ENCODE peak calls at places on chromosomes 13 and 19, in nine cellular contexts. B is effector memory CD4-positive, alpha-beta T cell; M is breast epithelium; Z is mucosa of descending colon; P is OCI-LY7; S is AG09309; U is ovary; V is brain microvascular endothelial cell; T is AG04450. L is an unnamed sample.

GRCh38 chr19:51323481-51323891 is 12.0 kb downstream of the IGLON5 start:
- DNase-seq in V (no peak), B (no peak), T (no peak), Z (no peak), P (no peak), M (no peak), S (no peak), U (no peak), L (no peak)

GRCh38 chr13:30647824-30648521 is 30.3 kb downstream of the USPL1 start:
- DNase-seq in B (no peak), P (peak; percentile 46), S (no peak), T (no peak), V (no peak), Z (no peak), U (no peak), M (no peak), L (no peak)

GRCh38 chr19:14536926-14537692 is 7.7 kb downstream of the TECR start:
- DNase-seq in P (peak; percentile 72), Z (peak; percentile 87), U (peak; percentile 79), T (no peak), M (peak; percentile 66), S (no peak), B (no peak), V (peak; percentile 31), L (peak; percentile 43)

GRCh38 chr19:47110521-47111080 is 3.0 kb downstream of the ZC3H4 start:
- DNase-seq in V (no peak), M (no peak), U (no peak), Z (peak; percentile 61), T (no peak), B (no peak), P (peak; percentile 72), S (no peak), L (no peak)

GRCh38 chr13:96214804-96215445 is 125.0 kb downstream of the HS6ST3 start:
- DNase-seq in U (no peak), V (no peak), B (no peak), P (no peak), Z (no peak), T (no peak), S (no peak), M (no peak), L (no peak)

GRCh38 chr13:45623516-45624090 is 8.1 kb upstream of the ERICH6B start:
- DNase-seq in S (no peak), U (no peak), Z (no peak), P (peak; percentile 14), V (no peak), M (no peak), T (no peak), B (no peak), L (no peak)

GRCh38 chr19:14672043-14672872 is 2.4 kb downstream of the ADGRE3 start:
- DNase-seq in S (no peak), Z (no peak), U (no peak), M (no peak), T (no peak), B (no peak), V (no peak), P (peak; percentile 31), L (no peak)

GRCh38 chr13:79306650-79307049 is 99.4 kb downstream of the RBM26 start:
- DNase-seq in B (no peak), T (no peak), M (no peak), U (no peak), Z (no peak), S (no peak), P (no peak), V (no peak), L (no peak)

GRCh38 chr19:13573268-13573667 is 67.0 kb upstream of the CACNA1A start:
- DNase-seq in T (no peak), U (no peak), M (no peak), Z (no peak), B (no peak), V (no peak), S (no peak), P (no peak), L (no peak)

GRCh38 chr19:33621811-33622504 is at the start of gene CHST8:
- DNase-seq in M (no peak), T (no peak), S (no peak), P (no peak), B (no peak), U (peak; percentile 36), Z (peak; percentile 52), V (no peak), L (no peak)

GRCh38 chr19:33622809-33623511 is 1.2 kb downstream of the CHST8 start:
- DNase-seq in P (no peak), B (no peak), M (no peak), S (no peak), Z (no peak), U (no peak), V (no peak), T (no peak), L (no peak)

GRCh38 chr19:33622505-33622808 is 704 bp downstream of the CHST8 start:
- DNase-seq in M (no peak), S (no peak), B (no peak), U (no peak), P (no peak), T (no peak), V (no peak), Z (no peak), L (peak; percentile 8)

GRCh38 chr19:33620611-33621010 is 1.1 kb upstream of the CHST8 start:
- DNase-seq in P (no peak), V (no peak), S (no peak), Z (no peak), T (no peak), M (no peak), U (no peak), B (no peak), L (no peak)

DNA sequence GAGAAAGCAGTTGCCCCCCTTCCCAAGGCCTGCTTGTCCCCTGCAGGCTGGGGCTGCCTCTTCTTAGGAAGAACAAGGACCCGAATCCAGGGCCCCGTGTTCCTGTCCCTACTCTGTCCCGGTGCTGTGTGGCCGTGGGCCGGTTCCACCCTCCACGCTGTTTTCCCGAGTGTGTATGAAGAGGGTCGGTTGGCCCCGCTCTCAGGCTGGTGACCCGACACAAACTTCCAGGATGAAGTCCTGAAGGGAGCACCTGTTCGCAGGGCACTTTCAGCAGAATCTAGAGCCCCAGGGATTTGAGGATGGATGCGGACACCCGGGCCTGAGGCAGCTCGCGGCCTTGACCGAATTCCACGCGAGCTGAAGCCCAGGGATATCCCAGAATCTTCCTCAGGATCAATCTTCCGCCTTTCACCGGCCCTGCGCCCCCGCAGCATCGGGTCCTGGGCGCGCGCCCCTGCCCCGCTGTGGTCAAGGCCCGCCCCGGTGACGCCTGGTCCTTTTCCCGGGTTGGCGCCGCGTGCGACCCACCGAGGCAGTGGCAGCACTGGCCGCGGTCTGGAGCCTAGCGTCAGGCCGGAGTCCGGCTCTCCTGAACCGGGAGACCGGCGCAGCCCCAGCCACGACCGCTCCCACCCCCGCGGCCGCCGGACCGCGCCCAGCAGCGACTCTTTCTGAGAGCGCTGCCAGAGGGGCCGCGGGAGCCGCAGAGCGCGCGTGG is 528 bp upstream of the CHST8 start:
- DNase-seq in M (no peak), S (no peak), P (no peak), Z (no peak), V (no peak), T (no peak), U (no peak), B (no peak), L (no peak)
- H3K4me3 ChIP-seq in M (peak overlapping the region; percentile 43), S (no peak overlapping the region), P (no peak overlapping the region), Z (no peak overlapping the region), V (no peak overlapping the region), T (no peak overlapping the region), U (no peak overlapping the region), B (no peak overlapping the region), L (no peak overlapping the region)

GRCh38 chr19:1262687-1263123 is 6.4 kb upstream of the CIRBP start:
- DNase-seq in B (no peak), M (peak; percentile 20), S (no peak), V (no peak), U (peak; percentile 42), T (no peak), P (peak; percentile 32), Z (no peak), L (no peak)
- H3K4me3 ChIP-seq in B (no peak overlapping the region), M (no peak overlapping the region), S (no peak overlapping the region), V (peak overlapping the region; percentile 9), U (no peak overlapping the region), T (no peak overlapping the region), P (peak overlapping the region; percentile 78), Z (no peak overlapping the region), L (no peak overlapping the region)

GRCh38 chr19:32866061-32866460 is 3.5 kb downstream of the SLC7A9 start:
- DNase-seq in U (no peak), S (no peak), P (no peak), B (no peak), M (no peak), Z (no peak), T (no peak), V (no peak), L (no peak)
- H3K4me3 ChIP-seq in U (no peak overlapping the region), S (no peak overlapping the region), P (no peak overlapping the region), B (no peak overlapping the region), M (no peak overlapping the region), Z (no peak overlapping the region), T (no peak overlapping the region), V (no peak overlapping the region), L (no peak overlapping the region)

DNA sequence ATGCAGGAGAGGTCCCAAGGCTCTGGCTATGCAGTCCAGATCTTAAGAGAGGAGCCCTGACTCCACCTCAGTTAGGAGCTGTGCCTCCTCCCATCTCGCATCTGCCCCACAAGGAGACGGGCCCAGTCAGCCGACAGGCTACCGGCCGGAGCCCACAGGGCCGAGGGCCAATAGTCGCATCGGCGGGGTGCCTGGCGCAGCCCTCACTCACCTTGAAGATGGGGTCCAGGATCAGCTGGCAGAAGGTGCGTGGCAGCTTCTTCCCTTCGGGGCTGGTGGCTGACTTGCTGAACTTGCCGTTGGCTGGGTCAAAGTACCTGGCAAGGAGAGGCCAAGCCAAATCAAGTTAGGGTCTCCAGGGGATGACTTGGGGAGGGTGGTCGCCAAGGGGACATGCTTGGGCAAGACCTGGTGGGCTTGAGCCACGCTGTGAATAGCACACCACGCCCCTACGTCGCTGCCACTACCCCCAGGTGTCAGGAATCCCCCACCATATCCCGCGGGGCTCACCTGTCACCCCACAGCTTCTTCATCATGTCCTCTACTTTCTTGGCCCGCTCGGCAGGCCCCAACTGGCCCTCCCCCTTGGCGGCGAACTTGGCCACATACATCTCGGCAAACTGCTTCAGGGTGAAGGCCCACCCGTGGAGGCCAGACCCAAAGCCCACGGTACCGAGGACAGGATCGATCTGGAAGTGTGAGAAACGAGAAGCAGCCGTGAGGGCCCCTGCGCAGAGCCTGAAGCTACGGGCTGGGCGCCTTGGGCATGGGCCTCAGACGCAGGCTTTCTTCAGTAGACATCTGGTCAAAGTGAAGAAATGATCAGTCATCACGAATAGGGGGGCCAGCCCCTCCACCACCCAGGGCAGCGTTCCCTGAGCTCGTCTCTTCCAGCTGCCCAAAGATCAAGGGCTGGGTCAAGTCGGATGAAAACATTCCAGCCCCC is 3.3 kb downstream of the EEF2 start:
- DNase-seq in V (no peak), M (peak; percentile 24), T (no peak), Z (no peak), P (no peak), U (no peak), B (no peak), S (no peak), L (no peak)
- H3K4me3 ChIP-seq in V (no peak overlapping the region), M (no peak overlapping the region), T (peak overlapping the region; percentile 97), Z (no peak overlapping the region), P (no peak overlapping the region), U (no peak overlapping the region), B (no peak overlapping the region), S (no peak overlapping the region), L (no peak overlapping the region)

DNA sequence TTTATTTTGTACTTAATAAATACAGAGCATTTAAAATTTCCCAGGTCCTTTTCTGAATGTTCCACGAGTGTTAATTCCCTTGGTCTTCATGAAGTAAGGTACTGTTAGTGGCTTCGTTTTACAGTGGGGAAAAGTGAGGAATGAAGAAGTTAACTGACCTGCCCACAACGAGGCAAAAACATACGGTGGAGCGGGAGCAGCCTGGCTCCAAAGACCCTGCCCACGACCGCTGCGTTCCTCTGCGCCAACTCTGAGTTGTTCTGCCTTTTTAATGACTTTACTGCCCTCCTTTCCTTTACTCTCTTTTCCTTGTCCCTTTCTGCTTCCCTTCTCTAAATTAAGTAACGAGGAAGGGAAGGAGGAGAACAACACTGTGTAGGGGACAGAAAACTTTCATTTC is 392.9 kb downstream of the PCDH9 start:
- DNase-seq in S (no peak), P (no peak), U (no peak), T (no peak), Z (no peak), V (no peak), M (no peak), B (no peak), L (no peak)
- H3K4me3 ChIP-seq in S (no peak overlapping the region), P (no peak overlapping the region), U (no peak overlapping the region), T (no peak overlapping the region), Z (no peak overlapping the region), V (no peak overlapping the region), M (no peak overlapping the region), B (no peak overlapping the region), L (no peak overlapping the region)

L was measured in fibroblast of lung.